ENCODE peak calls at places on chromosomes 1 and 21, in six cellular contexts. L, S, V, Z, D and A are unnamed samples.

GRCh38 chr1:29416825-29417557 is 180.7 kb downstream of the PTPRU start:
- DNase-seq in S (peak; percentile 69), V (no peak), Z (no peak), L (no peak), D (peak; percentile 61), A (peak; percentile 53)

GRCh38 chr1:33121728-33122127 is 40.8 kb downstream of the AZIN2 start:
- DNase-seq in D (no peak), S (no peak), Z (no peak), V (no peak), L (no peak), A (peak; percentile 13)

GRCh38 chr1:24150228-24151174 is 7.6 kb upstream of the IL22RA1 start:
- DNase-seq in D (peak; percentile 75), Z (peak; percentile 77), L (peak; percentile 89), S (peak; percentile 82), V (peak; percentile 98), A (peak; percentile 100)

GRCh38 chr1:160189649-160190625 is at the start of gene CASQ1:
- DNase-seq in D (peak; percentile 38), Z (no peak), V (peak; percentile 14), S (peak; percentile 58), L (no peak), A (no peak)

GRCh38 chr1:32500387-32501209 is 35.7 kb downstream of the ZBTB8B start:
- DNase-seq in L (peak; percentile 63), Z (no peak), S (peak; percentile 76), V (peak; percentile 72), D (peak; percentile 49), A (peak; percentile 86)

GRCh38 chr1:6450943-6451373 is 15.0 kb downstream of the TNFRSF25 start:
- DNase-seq in Z (no peak), S (no peak), L (no peak), D (no peak), V (peak; percentile 91), A (no peak)

GRCh38 chr1:33086384-33086850 is 5.5 kb downstream of the AZIN2 start:
- DNase-seq in D (peak; percentile 86), Z (no peak), S (peak; percentile 88), V (peak; percentile 72), L (peak; percentile 83), A (peak; percentile 92)

GRCh38 chr1:157119448-157119847 is 18.7 kb downstream of the ETV3 start:
- DNase-seq in L (no peak), Z (no peak), V (no peak), D (no peak), S (no peak), A (no peak)

GRCh38 chr1:117146570-117147340 is 25.2 kb upstream of the TRIM45 start:
- DNase-seq in V (no peak), D (peak; percentile 84), L (peak; percentile 73), S (peak; percentile 81), Z (no peak), A (peak; percentile 62)

GRCh38 chr1:22428672-22429071 is 23.0 kb upstream of the ZBTB40 start:
- DNase-seq in Z (peak; percentile 29), S (peak; percentile 70), V (peak; percentile 20), D (peak; percentile 73), L (peak; percentile 80), A (peak; percentile 61)

GRCh38 chr1:198620951-198621824 is 17.7 kb upstream of the PTPRC start:
- DNase-seq in S (no peak), D (no peak), L (no peak), Z (peak; percentile 81), V (peak; percentile 55), A (no peak)

GRCh38 chr21:29549614-29550013 is 250.9 kb downstream of the BACH1 start:
- DNase-seq in V (no peak), L (no peak), D (no peak), S (no peak), Z (no peak), A (no peak)

GRCh38 chr1:29575277-29575676 is 339.0 kb downstream of the PTPRU start:
- DNase-seq in L (no peak), D (no peak), Z (no peak), V (no peak), S (no peak), A (no peak)

GRCh38 chr1:182588460-182589396 is at the start of gene RNASEL:
- DNase-seq in L (peak; percentile 58), V (peak; percentile 86), Z (peak; percentile 60), S (peak; percentile 82), D (peak; percentile 71), A (peak; percentile 89)

GRCh38 chr1:244449936-244450508 is 1.7 kb downstream of the ADSS2 start:
- DNase-seq in D (no peak), V (no peak), Z (no peak), S (no peak), L (no peak), A (no peak)

GRCh38 chr1:244448279-244449036 is 3.3 kb downstream of the ADSS2 start:
- DNase-seq in V (no peak), Z (no peak), L (no peak), S (no peak), D (peak; percentile 74), A (no peak)

GRCh38 chr1:244445320-244446181 is 6.2 kb downstream of the ADSS2 start:
- DNase-seq in D (no peak), V (no peak), Z (no peak), L (no peak), S (no peak), A (no peak)

GRCh38 chr1:244447024-244447423 is 4.7 kb downstream of the ADSS2 start:
- DNase-seq in Z (no peak), V (no peak), S (no peak), L (no peak), D (no peak), A (no peak)

DNA sequence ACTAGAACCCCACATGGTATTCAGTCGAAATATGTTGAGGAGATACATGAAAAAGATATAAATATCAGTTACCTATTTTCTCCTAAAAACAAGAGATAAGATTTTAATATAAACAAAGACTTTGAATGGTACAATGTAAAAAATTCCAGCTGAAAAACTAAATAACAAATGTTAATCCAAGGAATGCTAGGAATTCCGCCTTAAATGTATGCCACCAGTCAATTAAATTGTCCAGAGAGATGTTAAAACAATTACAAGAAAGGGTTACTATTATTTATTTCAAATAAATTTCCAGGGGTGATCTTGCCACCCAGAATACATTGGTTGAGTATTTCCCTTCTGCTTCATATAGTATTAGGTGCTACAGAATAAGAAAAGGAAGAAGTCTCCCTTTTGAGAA is 4.2 kb downstream of the ADSS2 start:
- DNase-seq in V (no peak), S (no peak), D (no peak), L (no peak), Z (no peak), A (no peak)
- H3K4me1 ChIP-seq in V (peaks cover 19% of the 10 kb centered on the region), S (peaks cover 27% of the 10 kb centered on the region), D (peaks cover 22% of the 10 kb centered on the region), L (peaks cover 68% of the 10 kb centered on the region), Z (peaks cover 75% of the 10 kb centered on the region), A (peaks cover 13% of the 10 kb centered on the region)

DNA sequence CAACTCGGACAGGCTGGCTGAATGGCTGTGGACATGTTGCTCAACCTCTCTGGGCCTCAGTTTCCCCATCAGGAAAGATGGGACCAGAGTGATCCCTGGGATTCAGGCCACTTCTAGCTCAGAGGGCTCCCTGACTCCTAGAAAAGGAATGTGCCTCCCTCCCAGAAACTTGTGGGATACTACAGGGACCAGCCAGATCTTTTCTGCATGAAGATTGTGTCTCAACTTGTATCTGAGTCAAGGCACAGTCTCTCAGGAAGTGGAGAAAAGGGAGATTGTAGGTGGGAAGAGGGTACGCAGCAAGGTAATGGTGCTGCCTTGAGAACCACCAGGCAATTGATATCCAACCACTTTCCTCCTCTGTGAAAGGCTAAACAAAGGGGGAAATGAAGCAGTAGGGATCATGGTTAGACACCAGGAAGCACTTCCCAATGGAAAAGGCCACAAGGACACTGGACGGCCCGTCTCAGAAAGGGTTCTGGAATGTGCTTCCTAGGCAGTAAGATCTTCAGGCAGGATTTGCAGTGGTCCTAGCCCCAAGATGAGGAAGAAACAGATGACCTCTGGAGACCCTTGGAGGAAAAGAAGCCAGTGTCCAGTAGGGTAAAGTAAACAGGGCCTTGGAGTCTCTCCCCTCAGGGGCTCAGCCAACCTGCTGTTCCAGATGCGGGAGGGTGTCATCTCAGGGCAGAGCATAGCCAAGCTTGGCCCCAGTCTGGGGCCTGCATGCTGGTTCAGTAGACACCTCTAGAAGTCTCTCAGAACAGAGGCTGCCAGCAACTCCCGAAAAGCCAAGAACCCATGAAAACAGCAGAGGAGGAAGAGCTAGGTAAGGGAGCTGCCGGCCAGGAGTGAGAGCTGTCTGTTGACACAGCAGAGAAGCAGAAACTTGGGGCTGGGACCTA is 16.8 kb downstream of the IFFO2 start:
- DNase-seq in S (peak; percentile 46), D (no peak), L (no peak), V (no peak), Z (no peak), A (no peak)
- H3K4me1 ChIP-seq in S (peaks cover 18% of the 10 kb centered on the region), D (peaks cover 22% of the 10 kb centered on the region), L (peaks cover 72% of the 10 kb centered on the region), V (peaks cover 17% of the 10 kb centered on the region), Z (peaks cover 96% of the 10 kb centered on the region), A (peaks cover 14% of the 10 kb centered on the region)

DNA sequence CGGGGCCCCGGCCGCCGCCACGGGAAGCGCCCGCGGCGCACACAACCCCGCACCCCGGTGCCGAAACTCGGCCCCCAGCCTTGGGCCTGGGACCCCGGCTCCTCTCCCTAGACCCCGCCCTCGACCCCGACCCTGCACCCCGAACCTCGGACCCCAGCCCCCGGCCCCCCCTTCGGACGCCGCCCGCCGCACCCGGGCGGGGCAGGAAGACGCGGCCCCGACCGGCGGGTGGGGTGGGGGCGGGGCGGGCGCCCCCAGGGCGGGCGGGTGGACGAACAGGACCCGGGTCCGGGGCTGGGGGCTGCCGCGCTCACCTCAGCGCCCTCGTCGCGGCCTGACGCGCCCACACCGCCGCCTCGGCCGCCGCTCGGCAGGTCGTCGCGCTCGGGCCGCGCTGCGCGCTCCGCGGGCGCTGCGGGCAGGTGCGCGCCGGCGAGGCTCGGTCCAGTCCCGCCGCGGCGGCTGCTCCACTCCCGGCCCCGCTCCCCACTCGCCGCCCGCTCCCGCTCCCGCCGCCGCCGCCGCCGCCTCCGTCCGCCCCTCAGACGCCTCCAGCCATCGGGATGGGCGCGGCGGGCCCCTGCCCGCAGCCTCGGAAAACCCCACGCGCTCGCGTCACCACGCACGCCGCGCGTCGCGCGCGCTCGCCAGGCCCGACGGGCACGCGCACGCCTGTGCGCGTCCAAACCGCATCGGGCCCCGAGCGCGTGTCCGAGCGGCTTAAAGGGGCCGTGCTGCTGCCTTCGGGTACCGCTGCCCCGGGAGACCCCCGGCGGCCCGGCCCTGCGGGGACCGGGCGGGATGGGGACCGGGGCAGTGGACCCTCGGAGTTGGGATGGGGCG is at the start of gene GNB1:
- DNase-seq in L (peak; percentile 84), V (peak; percentile 91), S (peak; percentile 93), Z (peak; percentile 95), D (peak; percentile 84), A (peak; percentile 92)
- H3K4me1 ChIP-seq in L (peaks cover 38% of the 10 kb centered on the region), V (peaks cover 46% of the 10 kb centered on the region), S (peaks cover 28% of the 10 kb centered on the region), Z (peaks cover 66% of the 10 kb centered on the region), D (peaks cover 12% of the 10 kb centered on the region), A (peaks cover 9% of the 10 kb centered on the region)

GRCh38 chr21:41630917-41631316 is 123.0 kb upstream of the TMPRSS2 start:
- DNase-seq in S (no peak), L (no peak), Z (no peak), D (no peak), V (no peak), A (no peak)
- H3K4me1 ChIP-seq in S (no peaks in the 10 kb centered on the region), L (peaks cover 52% of the 10 kb centered on the region), Z (no peaks in the 10 kb centered on the region), D (peaks cover 2% of the 10 kb centered on the region), V (no peaks in the 10 kb centered on the region), A (no peaks in the 10 kb centered on the region)

GRCh38 chr21:42669069-42669468 is 15.6 kb downstream of the PDE9A start:
- DNase-seq in D (no peak), V (no peak), L (no peak), Z (no peak), S (peak; percentile 53), A (peak; percentile 92)

GRCh38 chr21:42668620-42669019 is 15.2 kb downstream of the PDE9A start:
- DNase-seq in S (no peak), L (no peak), Z (no peak), D (no peak), V (no peak), A (no peak)

GRCh38 chr21:42666023-42666747 is 12.8 kb downstream of the PDE9A start:
- DNase-seq in L (peak; percentile 31), S (no peak), Z (no peak), V (peak; percentile 33), D (no peak), A (peak; percentile 85)

GRCh38 chr21:42666918-42667317 is 13.5 kb downstream of the PDE9A start:
- DNase-seq in V (no peak), Z (no peak), D (no peak), S (no peak), L (no peak), A (no peak)

GRCh38 chr21:42668193-42668592 is 14.8 kb downstream of the PDE9A start:
- DNase-seq in V (no peak), S (no peak), L (no peak), Z (no peak), D (no peak), A (no peak)
- H3K4me1 ChIP-seq in V (peaks cover 13% of the 10 kb centered on the region), S (peaks cover 18% of the 10 kb centered on the region), L (no peaks in the 10 kb centered on the region), Z (peaks cover 10% of the 10 kb centered on the region), D (no peaks in the 10 kb centered on the region), A (peaks cover 24% of the 10 kb centered on the region)